ENCODE peak calls at places on chromosome 18, in ten cellular contexts. Z, W, I, E, S, F, G, N, X and M are unnamed samples. For H3K4me1, the result is how much of the 10 kb centered on the place peaks cover.

GRCh38 chr18:6521804-6522418 is 107.2 kb upstream of the L3MBTL4 start:
- DNase-seq in Z (peak), W (peak), I (peak), E (no peak), S (peak), F (peak), G (peak), N (peak), X (peak), M (no peak)

GRCh38 chr18:10916387-10916786 is 233.0 kb downstream of the PIEZO2 start:
- DNase-seq in Z (no peak), W (no peak), I (no peak), E (peak), S (no peak), F (no peak), G (no peak), N (no peak), X (no peak), M (no peak)

GRCh38 chr18:75679347-75679746 is 251.8 kb upstream of the SMIM21 start:
- DNase-seq in Z (no peak), W (no peak), I (no peak), E (peak), S (no peak), F (no peak), G (no peak), N (no peak), X (no peak), M (no peak)

GRCh38 chr18:50099725-50100414 is 95.1 kb downstream of the MYO5B start:
- DNase-seq in Z (peak), W (peak), I (no peak), E (no peak), S (no peak), F (peak), G (no peak), N (peak), X (no peak), M (no peak)

GRCh38 chr18:37617623-37618022 is 52.0 kb upstream of the CELF4 start:
- DNase-seq in Z (no peak), W (no peak), I (no peak), E (no peak), S (no peak), F (no peak), G (no peak), N (no peak), X (no peak), M (no peak)

GRCh38 chr18:47997338-47997780 is 66.9 kb upstream of the SMAD2 start:
- DNase-seq in Z (no peak), W (no peak), I (no peak), E (no peak), S (no peak), F (no peak), G (no peak), N (no peak), X (no peak), M (no peak)

GRCh38 chr18:41484069-41484468 is 471.0 kb upstream of the PIK3C3 start:
- DNase-seq in Z (no peak), W (no peak), I (no peak), E (no peak), S (no peak), F (no peak), G (no peak), N (no peak), X (no peak), M (no peak)

GRCh38 chr18:40911582-40912254 is 1043.3 kb upstream of the PIK3C3 start:
- DNase-seq in Z (peak), W (no peak), I (no peak), E (no peak), S (no peak), F (peak), G (no peak), N (no peak), X (no peak), M (no peak)

GRCh38 chr18:75041586-75041985 is 167.4 kb downstream of the PTGR3 start:
- DNase-seq in Z (peak), W (peak), I (no peak), E (no peak), S (no peak), F (peak), G (no peak), N (no peak), X (no peak), M (no peak)

GRCh38 chr18:23992119-23992940 is 22.2 kb upstream of the TTC39C start:
- DNase-seq in Z (peak), W (peak), I (peak), E (peak), S (no peak), F (peak), G (peak), N (no peak), X (no peak), M (peak)

GRCh38 chr18:34661464-34662087 is 48.5 kb upstream of the DTNA start:
- DNase-seq in Z (peak), W (peak), I (no peak), E (no peak), S (peak), F (peak), G (no peak), N (peak), X (no peak), M (no peak)

GRCh38 chr18:40529478-40529877 is 1425.6 kb upstream of the PIK3C3 start:
- DNase-seq in Z (peak), W (no peak), I (no peak), E (no peak), S (peak), F (peak), G (no peak), N (no peak), X (no peak), M (no peak)

GRCh38 chr18:58095251-58095650 is 51.2 kb downstream of the NEDD4L start:
- DNase-seq in Z (no peak), W (no peak), I (no peak), E (no peak), S (no peak), F (no peak), G (no peak), N (no peak), X (no peak), M (no peak)

GRCh38 chr18:5029622-5030021 is 167.4 kb downstream of the AKAIN1 start:
- DNase-seq in Z (no peak), W (no peak), I (no peak), E (no peak), S (no peak), F (no peak), G (no peak), N (no peak), X (no peak), M (no peak)

GRCh38 chr18:48996901-48997463 is 46.2 kb upstream of the SMAD7 start:
- DNase-seq in Z (peak), W (peak), I (no peak), E (no peak), S (peak), F (peak), G (no peak), N (peak), X (no peak), M (no peak)

GRCh38 chr18:63198098-63198760 is 121.3 kb downstream of the BCL2 start:
- DNase-seq in Z (no peak), W (no peak), I (no peak), E (no peak), S (no peak), F (no peak), G (no peak), N (no peak), X (no peak), M (no peak)

GRCh38 chr18:54805571-54806334 is 22.5 kb upstream of the RAB27B start:
- DNase-seq in Z (peak), W (no peak), I (no peak), E (no peak), S (peak), F (peak), G (no peak), N (peak), X (no peak), M (no peak)

GRCh38 chr18:57211776-57212175 is 64.9 kb downstream of the BOD1L2 start:
- DNase-seq in Z (no peak), W (no peak), I (no peak), E (no peak), S (no peak), F (no peak), G (no peak), N (no peak), X (no peak), M (no peak)

GRCh38 chr18:29501952-29502351 is 1325.0 kb upstream of the CDH2 start:
- DNase-seq in Z (peak), W (no peak), I (no peak), E (no peak), S (no peak), F (peak), G (no peak), N (no peak), X (no peak), M (no peak)

GRCh38 chr18:45689386-45689785 is 34.6 kb upstream of the SLC14A1 start:
- DNase-seq in Z (no peak), W (no peak), I (no peak), E (no peak), S (no peak), F (no peak), G (no peak), N (no peak), X (no peak), M (no peak)

GRCh38 chr18:45687617-45688016 is 36.4 kb upstream of the SLC14A1 start:
- DNase-seq in Z (no peak), W (no peak), I (no peak), E (no peak), S (no peak), F (no peak), G (no peak), N (no peak), X (no peak), M (no peak)

GRCh38 chr18:45688113-45688512 is 35.9 kb upstream of the SLC14A1 start:
- DNase-seq in Z (no peak), W (no peak), I (no peak), E (no peak), S (no peak), F (no peak), G (no peak), N (no peak), X (no peak), M (no peak)

GRCh38 chr18:45688834-45689233 is 35.1 kb upstream of the SLC14A1 start:
- DNase-seq in Z (no peak), W (no peak), I (no peak), E (no peak), S (no peak), F (no peak), G (no peak), N (no peak), X (peak), M (peak)

GRCh38 chr18:45686892-45687611 is 36.9 kb upstream of the SLC14A1 start:
- DNase-seq in Z (no peak), W (no peak), I (no peak), E (no peak), S (no peak), F (no peak), G (no peak), N (no peak), X (peak), M (peak)
- H3K4me1 ChIP-seq in Z (under half), W (under half), I (under half), E (under half), S (under half), F (under half), G (under half), N (under half), X (under half), M (under half)

DNA sequence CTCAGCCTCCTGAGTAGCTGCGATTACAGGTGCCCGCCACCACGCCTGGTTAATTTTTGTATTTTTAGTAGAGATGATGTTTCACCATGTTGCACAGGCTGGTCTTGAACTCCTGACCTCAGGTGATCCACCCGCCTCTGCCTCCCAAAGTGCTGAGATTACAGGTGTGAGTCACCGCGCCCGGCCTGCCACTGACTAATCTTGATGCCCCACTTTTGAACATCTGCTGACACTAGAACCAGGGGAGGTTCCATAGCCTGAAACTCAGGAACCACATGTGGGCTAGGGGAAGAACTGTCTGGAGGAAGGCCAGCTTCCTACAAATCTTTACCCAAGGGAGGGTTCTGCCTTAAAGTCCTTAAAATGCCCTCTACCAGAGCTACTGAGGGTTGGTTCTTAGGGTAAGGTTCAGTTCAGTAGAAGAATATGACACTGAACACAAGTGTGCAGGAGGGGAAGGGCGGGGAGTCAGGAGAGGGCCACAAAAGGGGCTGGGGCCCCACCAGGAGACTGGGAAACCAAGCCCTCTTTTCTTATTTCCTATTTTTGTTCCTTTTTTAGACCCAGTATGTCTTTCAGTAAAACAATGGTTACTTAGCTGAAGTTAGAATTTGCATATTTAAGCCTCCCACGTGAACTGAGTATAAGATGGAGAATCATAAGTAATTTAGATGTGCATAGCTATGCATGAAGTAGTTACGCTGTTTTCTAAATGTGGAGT is 6.3 kb upstream of the RAB31 start:
- DNase-seq in Z (no peak), W (no peak), I (no peak), E (no peak), S (no peak), F (peak), G (no peak), N (no peak), X (no peak), M (no peak)
- H3K27ac ChIP-seq in Z (no peak), W (no peak), I (no peak), E (no peak), S (no peak), F (no peak), G (no peak), N (no peak), X (no peak), M (no peak)

GRCh38 chr18:69945220-69946114 is 2.2 kb downstream of the CD226 start:
- DNase-seq in Z (no peak), W (no peak), I (no peak), E (no peak), S (no peak), F (no peak), G (no peak), N (no peak), X (no peak), M (no peak)
- H3K4me1 ChIP-seq in Z (under half), W (under half), I (under half), E (under half), S (under half), F (under half), G (under half), N (under half), X (under half), M (half or more)

GRCh38 chr18:56139372-56139771 is 499.0 kb downstream of the TXNL1 start:
- DNase-seq in Z (no peak), W (no peak), I (no peak), E (no peak), S (no peak), F (no peak), G (no peak), N (no peak), X (no peak), M (no peak)
- H3K27ac ChIP-seq in Z (peak), W (peak), I (peak), E (peak), S (no peak), F (no peak), G (no peak), N (peak), X (peak), M (no peak)

GRCh38 chr18:9113468-9114149 is 11.1 kb downstream of the NDUFV2 start:
- DNase-seq in Z (no peak), W (no peak), I (no peak), E (no peak), S (no peak), F (no peak), G (no peak), N (no peak), X (no peak), M (no peak)
- H3K4me1 ChIP-seq in Z (under half), W (under half), I (half or more), E (under half), S (half or more), F (under half), G (under half), N (under half), X (half or more), M (half or more)

GRCh38 chr18:30730915-30731314 is 311.6 kb downstream of the DSC3 start:
- DNase-seq in Z (no peak), W (no peak), I (no peak), E (no peak), S (no peak), F (no peak), G (no peak), N (no peak), X (no peak), M (no peak)
- H3K27ac ChIP-seq in Z (no peak), W (no peak), I (no peak), E (no peak), S (no peak), F (no peak), G (no peak), N (no peak), X (no peak), M (no peak)